ENCODE peak calls at places on chromosome 19, in five cellular contexts. L is choroid plexus epithelial cell; W is endothelial cell of umbilical vein; O is stimulated activated CD4-positive, alpha-beta T cell treated with anti-CD3 and anti-CD28 coated beads, Interleukin-15, amount 100 ng/mL, for 1 hour; Q is NCI-H1417. R is an unnamed sample.

GRCh38 chr19:32018014-32018413 is 327.4 kb upstream of the ZNF507 start:
- DNase-seq in L (peak; percentile 10), O (no peak), Q (no peak), W (no peak), R (no peak)

GRCh38 chr19:30733826-30734550 is 361.8 kb downstream of the ZNF536 start:
- DNase-seq in L (no peak), O (no peak), W (no peak), Q (no peak), R (no peak)

GRCh38 chr19:34734601-34735103 is 609 bp downstream of the ZNF181 start:
- DNase-seq in L (no peak), W (no peak), Q (peak; percentile 87), O (no peak), R (no peak)

GRCh38 chr19:41409288-41409687 is 11.7 kb downstream of the BCKDHA start:
- DNase-seq in Q (peak; percentile 6), W (peak; percentile 15), L (peak; percentile 72), O (no peak), R (no peak)

GRCh38 chr19:4969772-4970531 is 1.0 kb downstream of the KDM4B start:
- DNase-seq in O (no peak), Q (peak; percentile 47), W (peak; percentile 17), L (peak; percentile 49), R (no peak)

GRCh38 chr19:50215820-50216219 is 12.4 kb downstream of the MYH14 start:
- DNase-seq in Q (no peak), L (no peak), O (no peak), W (no peak), R (no peak)

GRCh38 chr19:39236527-39236926 is 8.3 kb downstream of the IFNL3 start:
- DNase-seq in O (no peak), L (no peak), W (no peak), Q (no peak), R (no peak)

GRCh38 chr19:15684828-15685227 is 11.9 kb downstream of the CYP4F12 start:
- DNase-seq in O (no peak), L (no peak), Q (no peak), W (no peak), R (no peak)

GRCh38 chr19:42287017-42287825 is 14.7 kb upstream of the PRR19 start:
- DNase-seq in O (no peak), Q (no peak), L (no peak), W (no peak), R (no peak)

GRCh38 chr19:41449865-41450178 is 6.9 kb downstream of the ERICH4 start:
- DNase-seq in W (no peak), Q (peak; percentile 32), O (no peak), L (no peak), R (no peak)

GRCh38 chr19:45508931-45509691 is 1.8 kb downstream of the VASP start:
- DNase-seq in Q (peak; percentile 34), L (peak; percentile 70), W (peak; percentile 49), O (no peak), R (no peak)

GRCh38 chr19:19487077-19488040 is 28.0 kb downstream of the TSSK6 start:
- DNase-seq in L (no peak), Q (no peak), W (no peak), O (no peak), R (no peak)

GRCh38 chr19:10206226-10206873 is 11.6 kb upstream of the DNMT1 start:
- DNase-seq in O (no peak), Q (no peak), W (no peak), L (peak; percentile 64), R (no peak)

GRCh38 chr19:47377208-47377701 is 28.1 kb downstream of the DHX34 start:
- DNase-seq in W (no peak), L (no peak), Q (peak; percentile 79), O (no peak), R (no peak)

GRCh38 chr19:53102186-53102585 is 1.0 kb downstream of the ZNF160 start:
- DNase-seq in O (no peak), L (no peak), W (no peak), Q (no peak), R (no peak)

GRCh38 chr19:29944415-29945012 is 2.5 kb downstream of the URI1 start:
- DNase-seq in W (no peak), Q (no peak), O (no peak), L (no peak), R (no peak)

GRCh38 chr19:19502808-19503602 is 12.3 kb downstream of the TSSK6 start:
- DNase-seq in Q (no peak), W (no peak), L (no peak), O (no peak), R (no peak)

GRCh38 chr19:50510700-50511068 is 307 bp downstream of the JOSD2 start:
- DNase-seq in W (no peak), L (peak; percentile 28), O (no peak), Q (peak; percentile 99), R (no peak)

GRCh38 chr19:48363500-48363809 is 285 bp downstream of the TMEM143 start:
- DNase-seq in L (no peak), W (no peak), O (no peak), Q (no peak), R (peak; percentile 16)

GRCh38 chr19:30649934-30650614 is 277.9 kb downstream of the ZNF536 start:
- DNase-seq in L (peak; percentile 73), Q (peak; percentile 69), W (peak; percentile 48), O (no peak), R (no peak)

GRCh38 chr19:49058592-49058991 is 1.0 kb upstream of the CGB7 start:
- DNase-seq in O (no peak), L (peak; percentile 66), Q (no peak), W (no peak), R (no peak)

GRCh38 chr19:51029718-51030117 is 3.3 kb upstream of the KLK11 start:
- DNase-seq in Q (no peak), L (no peak), O (no peak), W (no peak), R (no peak)

GRCh38 chr19:14381689-14382474 is 638 bp downstream of the ADGRE5 start:
- DNase-seq in O (peak; percentile 51), Q (no peak), W (no peak), L (no peak), R (no peak)

GRCh38 chr19:14475251-14476073 is at the start of gene PTGER1:
- DNase-seq in Q (no peak), O (no peak), W (no peak), L (peak; percentile 44), R (no peak)

GRCh38 chr19:54345938-54346386 is 7.0 kb upstream of the LILRA4 start:
- DNase-seq in L (no peak), W (no peak), Q (no peak), O (no peak), R (no peak)

GRCh38 chr19:51082641-51083040 is at the start of gene KLK14:
- DNase-seq in O (no peak), W (no peak), Q (no peak), L (no peak), R (no peak)

R was measured in stimulated activated CD8-positive, alpha-beta memory T cell treated with anti-CD3 and anti-CD28 coated beads, Interleukin-15, amount 100 ng/mL, for 24 hours.